ENCODE peak calls at places on chromosomes 5 and 9, in seven cellular contexts. H, R, B, S, N, D and I are unnamed samples.

GRCh38 chr5:151492729-151493128 is 45.3 kb downstream of the SLC36A1 start:
- DNase-seq in H (no peak), R (no peak), B (peak; percentile 66), S (peak; percentile 87), N (peak; percentile 70), D (no peak), I (no peak)

GRCh38 chr9:94779101-94779500 is 52.6 kb downstream of the AOPEP start:
- DNase-seq in H (no peak), R (no peak), B (no peak), S (no peak), N (peak; percentile 44), D (no peak), I (no peak)

GRCh38 chr5:127513571-127513970 is 3.9 kb upstream of the PRRC1 start:
- DNase-seq in H (no peak), R (no peak), B (no peak), S (no peak), N (no peak), D (no peak), I (no peak)

GRCh38 chr9:136982232-136983051 is at the start of gene LCNL1:
- DNase-seq in H (no peak), R (no peak), B (no peak), S (no peak), N (no peak), D (no peak), I (no peak)

GRCh38 chr9:91134608-91135007 is 227.1 kb downstream of the AUH start:
- DNase-seq in H (no peak), R (no peak), B (no peak), S (no peak), N (no peak), D (no peak), I (no peak)

GRCh38 chr5:143544606-143545005 is 141.1 kb upstream of the NR3C1 start:
- DNase-seq in H (no peak), R (no peak), B (no peak), S (no peak), N (no peak), D (no peak), I (no peak)

GRCh38 chr5:173065155-173065554 is 9.0 kb downstream of the CREBRF start:
- DNase-seq in H (no peak), R (no peak), B (no peak), S (no peak), N (no peak), D (no peak), I (no peak)

GRCh38 chr5:126614189-126614588 is 13.4 kb downstream of the PHAX start:
- DNase-seq in H (no peak), R (no peak), B (no peak), S (no peak), N (no peak), D (no peak), I (peak; percentile 17)

GRCh38 chr5:172806897-172807672 is 27.0 kb upstream of the ERGIC1 start:
- DNase-seq in H (no peak), R (peak; percentile 89), B (peak; percentile 90), S (peak; percentile 89), N (peak; percentile 92), D (peak; percentile 95), I (peak; percentile 49)

GRCh38 chr5:33679791-33680190 is 212.0 kb downstream of the ADAMTS12 start:
- DNase-seq in H (no peak), R (no peak), B (peak; percentile 33), S (peak; percentile 55), N (no peak), D (no peak), I (no peak)

GRCh38 chr5:127392762-127393161 is 102.2 kb downstream of the MEGF10 start:
- DNase-seq in H (no peak), R (no peak), B (no peak), S (no peak), N (no peak), D (no peak), I (no peak)

GRCh38 chr5:135329101-135329912 is 69.7 kb downstream of the MACROH2A1 start:
- DNase-seq in H (no peak), R (no peak), B (no peak), S (no peak), N (no peak), D (no peak), I (no peak)

GRCh38 chr9:123550012-123550411 is 194.0 kb downstream of the CRB2 start:
- DNase-seq in H (no peak), R (no peak), B (no peak), S (no peak), N (peak; percentile 49), D (no peak), I (no peak)

GRCh38 chr9:123550797-123551196 is 194.8 kb downstream of the CRB2 start:
- DNase-seq in H (peak; percentile 79), R (peak; percentile 57), B (no peak), S (no peak), N (peak; percentile 83), D (no peak), I (peak; percentile 61)

GRCh38 chr9:123548749-123549545 is 192.9 kb downstream of the CRB2 start:
- DNase-seq in H (no peak), R (no peak), B (peak; percentile 65), S (no peak), N (no peak), D (peak; percentile 37), I (no peak)

GRCh38 chr9:123552530-123552929 is 196.5 kb downstream of the CRB2 start:
- DNase-seq in H (no peak), R (no peak), B (no peak), S (no peak), N (no peak), D (no peak), I (no peak)

GRCh38 chr9:123551636-123552203 is 195.7 kb downstream of the CRB2 start:
- DNase-seq in H (no peak), R (no peak), B (no peak), S (no peak), N (no peak), D (no peak), I (no peak)
- H2AK5ac ChIP-seq in H (peak overlapping the region; percentile 93), R (no peak overlapping the region), B (no peak overlapping the region), S (no peak overlapping the region), N (no peak overlapping the region), D (no peak overlapping the region), I (no peak overlapping the region)

GRCh38 chr9:134962998-134963364 is 45.3 kb upstream of the FCN1 start:
- DNase-seq in H (no peak), R (no peak), B (no peak), S (no peak), N (no peak), D (no peak), I (no peak)
- H2AK5ac ChIP-seq in H (peak overlapping the region; percentile 78), R (no peak overlapping the region), B (no peak overlapping the region), S (no peak overlapping the region), N (no peak overlapping the region), D (no peak overlapping the region), I (no peak overlapping the region)

DNA sequence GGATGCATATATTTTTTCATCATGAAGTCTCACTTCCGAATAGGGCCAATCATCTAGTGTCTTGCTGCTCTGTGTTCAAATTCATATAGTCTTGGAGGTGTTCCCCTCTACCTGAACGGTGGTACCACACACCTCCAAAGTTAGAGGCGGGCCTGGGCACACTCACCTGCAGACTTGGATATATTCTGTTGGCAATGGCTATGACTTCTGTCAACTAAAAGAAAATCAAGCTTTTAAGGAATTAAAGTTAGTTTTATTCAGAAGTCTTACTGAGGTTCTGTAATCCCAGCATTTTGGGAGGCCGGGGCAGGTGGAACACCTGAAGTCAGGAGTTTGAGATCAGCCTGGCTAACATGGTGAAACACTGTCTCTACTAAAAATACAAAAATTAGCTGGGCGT is 2.6 kb upstream of the NIPAL4 start:
- DNase-seq in H (no peak), R (peak; percentile 5), B (no peak), S (no peak), N (no peak), D (no peak), I (peak; percentile 11)
- H2AK5ac ChIP-seq in H (no peak overlapping the region), R (no peak overlapping the region), B (no peak overlapping the region), S (no peak overlapping the region), N (no peak overlapping the region), D (no peak overlapping the region), I (no peak overlapping the region)

GRCh38 chr5:140964356-140964755 is 1.9 kb upstream of the PCDHAC2 start:
- DNase-seq in H (no peak), R (no peak), B (no peak), S (no peak), N (no peak), D (no peak), I (no peak)
- H2AK5ac ChIP-seq in H (no peak overlapping the region), R (no peak overlapping the region), B (no peak overlapping the region), S (no peak overlapping the region), N (no peak overlapping the region), D (no peak overlapping the region), I (no peak overlapping the region)

GRCh38 chr5:133358271-133358670 is 254.1 kb downstream of the FSTL4 start:
- DNase-seq in H (no peak), R (no peak), B (no peak), S (no peak), N (no peak), D (no peak), I (no peak)

GRCh38 chr5:133359861-133360260 is 252.5 kb downstream of the FSTL4 start:
- DNase-seq in H (no peak), R (no peak), B (no peak), S (no peak), N (no peak), D (no peak), I (no peak)

GRCh38 chr5:133360693-133361479 is 251.5 kb downstream of the FSTL4 start:
- DNase-seq in H (peak; percentile 57), R (no peak), B (no peak), S (no peak), N (peak; percentile 62), D (no peak), I (no peak)

GRCh38 chr5:133356386-133357331 is 255.7 kb downstream of the FSTL4 start:
- DNase-seq in H (no peak), R (no peak), B (no peak), S (no peak), N (no peak), D (no peak), I (peak; percentile 37)

DNA sequence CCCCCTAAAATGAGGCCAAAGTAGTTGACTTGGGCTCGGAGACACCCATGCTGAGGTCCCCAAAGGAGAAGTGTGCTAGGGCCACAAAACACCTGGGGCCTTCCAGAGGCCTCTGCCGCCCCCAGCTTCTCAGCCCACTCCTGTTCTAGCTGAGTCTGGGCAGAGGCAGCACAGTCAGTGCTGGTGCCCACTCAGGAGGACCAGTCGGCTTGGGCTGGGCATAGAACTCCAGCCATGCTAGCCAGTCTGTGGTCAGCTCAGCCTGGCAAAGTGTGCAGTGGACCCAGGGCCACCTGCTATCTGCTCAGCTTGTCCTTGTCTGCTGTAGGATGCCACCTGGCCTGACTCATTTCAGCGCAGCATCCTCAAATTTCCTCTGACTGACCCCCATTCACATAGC is 254.6 kb downstream of the FSTL4 start:
- DNase-seq in H (no peak), R (no peak), B (no peak), S (no peak), N (no peak), D (no peak), I (no peak)
- H2AK5ac ChIP-seq in H (peak overlapping the region; percentile 83), R (no peak overlapping the region), B (no peak overlapping the region), S (no peak overlapping the region), N (no peak overlapping the region), D (no peak overlapping the region), I (no peak overlapping the region)

GRCh38 chr5:122140900-122141299 is 11.6 kb downstream of the ZNF474 start:
- DNase-seq in H (no peak), R (no peak), B (no peak), S (no peak), N (no peak), D (no peak), I (no peak)
- H2AK5ac ChIP-seq in H (no peak overlapping the region), R (no peak overlapping the region), B (no peak overlapping the region), S (peak overlapping the region; percentile 84), N (no peak overlapping the region), D (no peak overlapping the region), I (no peak overlapping the region)

GRCh38 chr5:74240783-74241750 is 399.5 kb downstream of the ENC1 start:
- DNase-seq in H (no peak), R (no peak), B (peak; percentile 45), S (no peak), N (peak; percentile 42), D (peak; percentile 65), I (no peak)
- H2AK5ac ChIP-seq in H (no peak overlapping the region), R (no peak overlapping the region), B (no peak overlapping the region), S (peak overlapping the region; percentile 62), N (no peak overlapping the region), D (peak overlapping the region; percentile 73), I (no peak overlapping the region)